ENCODE peak calls at places on chromosomes 16 and 17, in seven cellular contexts. K is epithelial cell of proximal tubule, F is lower leg skin, P is neural progenitor cell, H is thoracic aorta, O is A549, X is left ventricle myocardium inferior. M is an unnamed sample.
A peak's percentile ranks its signal among the peaks of the same experiment; 100 is the strongest.

GRCh38 chr17:78539771-78540170 is 37.4 kb downstream of the DNAH17 start:
- DNase-seq in H (no peak), O (no peak), X (no peak), F (no peak), P (no peak), K (no peak), M (no peak)

GRCh38 chr17:4514779-4515178 is 16.1 kb downstream of the SPNS2 start:
- DNase-seq in P (no peak), K (no peak), O (no peak), F (no peak), X (no peak), H (no peak), M (no peak)

GRCh38 chr16:70298988-70299938 is at the start of gene DDX19B:
- DNase-seq in P (peak; percentile 69), O (peak; percentile 79), H (peak; percentile 49), K (no peak), X (peak; percentile 83), F (peak; percentile 96), M (peak; percentile 62)

GRCh38 chr17:64387545-64388171 is 3.0 kb downstream of the PECAM1 start:
- DNase-seq in H (no peak), P (no peak), K (no peak), X (no peak), O (no peak), F (peak; percentile 84), M (no peak)

GRCh38 chr17:83067071-83067717 is 12.2 kb upstream of the METRNL start:
- DNase-seq in K (no peak), H (peak; percentile 0), P (no peak), F (peak; percentile 82), X (peak; percentile 12), O (no peak), M (no peak)

GRCh38 chr17:58531661-58532554 is 17.5 kb upstream of the MTMR4 start:
- DNase-seq in H (no peak), F (peak; percentile 90), O (no peak), P (peak; percentile 90), K (no peak), X (peak; percentile 73), M (peak; percentile 26)

GRCh38 chr17:5973410-5973809 is 96.8 kb upstream of the WSCD1 start:
- DNase-seq in H (no peak), P (no peak), K (no peak), O (no peak), F (no peak), X (no peak), M (no peak)

GRCh38 chr16:29007865-29008593 is 23.2 kb downstream of the LAT start:
- DNase-seq in K (no peak), F (no peak), H (no peak), X (no peak), P (no peak), O (no peak), M (peak; percentile 72)

GRCh38 chr17:4920351-4921048 is 11.6 kb upstream of the GP1BA start:
- DNase-seq in X (no peak), H (no peak), K (no peak), F (no peak), O (no peak), P (no peak), M (peak; percentile 52)

GRCh38 chr16:86112178-86112577 is 213.2 kb downstream of the IRF8 start:
- DNase-seq in O (no peak), X (no peak), H (no peak), P (no peak), F (peak; percentile 14), K (no peak), M (no peak)

GRCh38 chr16:19872179-19872863 is 12.3 kb downstream of the GPRC5B start:
- DNase-seq in K (no peak), O (no peak), H (no peak), F (no peak), P (no peak), X (no peak), M (no peak)

GRCh38 chr17:82001657-82002056 is 21.0 kb downstream of the CENPX start:
- DNase-seq in F (no peak), P (no peak), H (no peak), X (no peak), K (no peak), O (no peak), M (no peak)

GRCh38 chr17:32596666-32597065 is 109.9 kb downstream of the CDK5R1 start:
- DNase-seq in O (peak; percentile 10), X (no peak), H (no peak), K (no peak), P (no peak), F (no peak), M (peak; percentile 41)

GRCh38 chr17:3589784-3590183 is 19.4 kb downstream of the TRPV1 start:
- DNase-seq in P (no peak), O (no peak), K (no peak), F (no peak), X (no peak), H (no peak), M (no peak)

GRCh38 chr16:26301516-26301915 is 609.8 kb downstream of the HS3ST4 start:
- DNase-seq in H (no peak), X (no peak), K (no peak), F (no peak), P (no peak), O (no peak), M (no peak)

GRCh38 chr17:81390029-81390428 is 5.2 kb upstream of the BAHCC1 start:
- DNase-seq in O (no peak), K (no peak), H (no peak), F (no peak), P (no peak), X (no peak), M (no peak)

GRCh38 chr16:19389246-19389645 is 28.4 kb upstream of the TMC5 start:
- DNase-seq in O (peak; percentile 68), P (peak; percentile 73), K (no peak), F (no peak), X (peak; percentile 18), H (no peak), M (peak; percentile 27)

GRCh38 chr17:63954402-63955063 is 18.2 kb downstream of the SCN4A start:
- DNase-seq in K (no peak), H (no peak), F (no peak), X (no peak), O (no peak), P (no peak), M (no peak)

GRCh38 chr17:4230142-4230541 is 33.6 kb downstream of the ANKFY1 start:
- DNase-seq in P (no peak), K (peak; percentile 84), O (peak; percentile 56), F (peak; percentile 71), X (no peak), H (peak; percentile 18), M (peak; percentile 94)

GRCh38 chr17:28346199-28346580 is 10.6 kb downstream of the TNFAIP1 start:
- DNase-seq in F (no peak), X (no peak), P (peak; percentile 26), H (no peak), K (no peak), O (no peak), M (peak; percentile 67)
- TF ChIP-seq CTCF in F (no peak), X (no peak), P (no peak), H (no peak), K (no peak), O (no peak), M (no peak)

GRCh38 chr17:43338886-43339516 is 59.8 kb upstream of the ARL4D start:
- DNase-seq in O (peak; percentile 83), F (peak; percentile 93), X (peak; percentile 71), H (no peak), P (peak; percentile 76), K (no peak), M (peak; percentile 48)

GRCh38 chr17:43344700-43345099 is 54.1 kb upstream of the ARL4D start:
- DNase-seq in K (no peak), F (no peak), H (no peak), O (no peak), X (no peak), P (no peak), M (no peak)

GRCh38 chr17:43341705-43342600 is 56.8 kb upstream of the ARL4D start:
- DNase-seq in H (no peak), F (no peak), O (no peak), K (no peak), P (no peak), X (no peak), M (peak; percentile 56)

GRCh38 chr17:43337684-43338428 is 60.9 kb upstream of the ARL4D start:
- DNase-seq in X (no peak), O (no peak), P (no peak), H (no peak), F (no peak), K (no peak), M (no peak)

GRCh38 chr17:43342601-43342905 is 56.2 kb upstream of the ARL4D start:
- DNase-seq in X (no peak), K (no peak), P (no peak), H (no peak), O (no peak), F (no peak), M (no peak)
- H3K4me3 ChIP-seq in X (no peak overlapping the region), K (no peak overlapping the region), P (no peak overlapping the region), H (no peak overlapping the region), O (no peak overlapping the region), F (no peak overlapping the region), M (no peak overlapping the region)

DNA sequence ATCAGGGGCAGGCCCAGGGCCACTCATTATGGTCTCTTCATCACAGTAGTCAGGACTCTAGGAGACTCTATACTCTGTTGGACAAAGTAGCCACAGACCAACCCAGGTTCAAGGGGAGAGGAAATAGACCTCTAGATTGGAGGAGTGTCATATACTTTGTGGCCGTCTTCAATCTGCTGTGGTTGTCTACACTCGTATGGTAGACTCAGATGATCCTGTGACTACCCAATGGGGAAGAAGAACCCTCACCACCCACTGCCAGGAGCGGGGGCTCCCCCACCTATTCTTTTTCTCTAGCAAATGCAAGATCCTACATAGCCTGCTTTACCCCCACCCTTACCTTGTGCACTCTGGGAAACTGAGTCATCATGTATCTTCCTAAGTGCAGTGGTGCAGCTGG is 80.5 kb downstream of the KSR1 start:
- DNase-seq in X (no peak), H (no peak), F (no peak), O (no peak), P (no peak), K (no peak), M (no peak)
- TF ChIP-seq CTCF in X (no peak), H (no peak), F (no peak), O (no peak), P (no peak), K (no peak), M (no peak)

GRCh38 chr17:39304188-39304587 is 78.4 kb upstream of the STAC2 start:
- DNase-seq in P (no peak), F (no peak), K (no peak), H (no peak), O (no peak), X (no peak), M (no peak)

GRCh38 chr17:39306028-39306427 is 80.3 kb upstream of the STAC2 start:
- DNase-seq in F (no peak), X (no peak), K (no peak), H (no peak), O (no peak), P (peak; percentile 29), M (no peak)

DNA sequence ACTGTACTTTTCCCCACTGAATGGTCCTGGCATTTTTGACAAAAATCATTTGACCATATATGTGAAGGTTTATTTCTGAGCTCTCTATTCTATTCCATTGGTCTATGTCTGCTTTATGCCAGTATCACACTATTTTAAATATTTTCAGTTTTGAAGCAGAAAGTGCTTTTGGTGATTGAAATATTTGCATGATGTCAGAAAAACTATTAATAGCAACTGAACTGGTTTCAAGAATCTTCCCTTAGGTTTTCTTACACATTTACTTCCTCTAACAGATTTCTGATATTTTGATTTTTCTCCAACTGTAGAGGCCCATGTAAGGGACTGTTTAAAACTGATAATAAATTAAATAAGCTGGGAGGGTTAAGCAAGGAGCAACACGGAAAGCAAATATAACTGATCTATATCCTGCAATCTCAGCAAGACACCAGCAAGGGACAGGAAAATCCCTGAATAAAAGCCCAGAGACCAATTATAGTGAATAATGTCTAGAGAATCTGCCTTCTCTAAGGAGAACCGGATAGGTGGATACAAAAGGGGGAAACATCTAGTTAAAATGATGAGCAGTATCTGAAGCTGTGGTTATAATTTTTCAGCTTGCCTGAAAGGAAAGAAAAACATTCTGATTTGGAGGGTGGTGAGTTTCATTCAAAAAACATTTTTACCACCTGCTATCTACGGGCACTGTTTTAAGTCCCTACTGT is 80.9 kb upstream of the STAC2 start:
- DNase-seq in H (no peak), O (no peak), P (no peak), F (no peak), K (no peak), X (no peak), M (peak; percentile 55)
- H3K4me3 ChIP-seq in H (peak overlapping the region; percentile 31), O (no peak overlapping the region), P (no peak overlapping the region), F (no peak overlapping the region), K (no peak overlapping the region), X (no peak overlapping the region), M (no peak overlapping the region)

M was measured in choroid plexus epithelial cell.